ENCODE peak calls at places on chromosome 20, in six cellular contexts. M is fibroblast of mammary gland, J is T-helper 1 cell, O is posterior vena cava, H is hippocampal formation, X is Right ventricle myocardium superior. U is an unnamed sample.

GRCh38 chr20:46142124-46142523 is 24.0 kb downstream of the CD40 start:
- DNase-seq in M (no peak), J (no peak), O (no peak), H (no peak), X (no peak), U (no peak)

GRCh38 chr20:37986873-37987601 is 46.2 kb downstream of the TTI1 start:
- DNase-seq in M (peak; percentile 25), J (no peak), O (no peak), H (peak; percentile 35), X (peak; percentile 86), U (no peak)

GRCh38 chr20:61749406-61750075 is 316.1 kb downstream of the TAF4 start:
- DNase-seq in M (no peak), J (no peak), O (peak; percentile 58), H (no peak), X (no peak), U (no peak)

GRCh38 chr20:41330343-41330720 is 10.3 kb upstream of the LPIN3 start:
- DNase-seq in M (no peak), J (no peak), O (no peak), H (no peak), X (no peak), U (no peak)

GRCh38 chr20:63957690-63958441 is 1.6 kb upstream of the UCKL1 start:
- DNase-seq in M (peak; percentile 65), J (no peak), O (no peak), H (no peak), X (peak; percentile 48), U (no peak)

GRCh38 chr20:32484221-32485125 is 100.7 kb downstream of the NOL4L start:
- DNase-seq in M (no peak), J (peak; percentile 31), O (peak; percentile 85), H (no peak), X (peak; percentile 66), U (peak; percentile 21)

GRCh38 chr20:9281770-9282169 is 212.9 kb downstream of the PLCB4 start:
- DNase-seq in M (no peak), J (no peak), O (no peak), H (no peak), X (no peak), U (no peak)

GRCh38 chr20:45047581-45048119 is 53.3 kb downstream of the KCNS1 start:
- DNase-seq in M (no peak), J (no peak), O (no peak), H (no peak), X (no peak), U (no peak)

GRCh38 chr20:36493801-36494114 is 47.6 kb upstream of the MYL9 start:
- DNase-seq in M (peak; percentile 92), J (no peak), O (peak; percentile 92), H (no peak), X (peak; percentile 85), U (no peak)

GRCh38 chr20:43507150-43508080 is at the start of gene L3MBTL1:
- DNase-seq in M (peak; percentile 23), J (no peak), O (no peak), H (no peak), X (peak; percentile 70), U (no peak)

GRCh38 chr20:47330933-47331708 is 25.4 kb downstream of the ZMYND8 start:
- DNase-seq in M (peak; percentile 97), J (no peak), O (no peak), H (no peak), X (no peak), U (no peak)

GRCh38 chr20:19260412-19261090 is 48.1 kb downstream of the SLC24A3 start:
- DNase-seq in M (peak; percentile 50), J (no peak), O (no peak), H (no peak), X (no peak), U (no peak)

GRCh38 chr20:15564981-15565380 is 1008.3 kb downstream of the KIF16B start:
- DNase-seq in M (no peak), J (no peak), O (no peak), H (no peak), X (no peak), U (no peak)

GRCh38 chr20:51862796-51863195 is 60.5 kb upstream of the SALL4 start:
- DNase-seq in M (no peak), J (no peak), O (no peak), H (no peak), X (no peak), U (no peak)

GRCh38 chr20:24465730-24466129 is 3.7 kb upstream of the SYNDIG1 start:
- DNase-seq in M (peak; percentile 28), J (no peak), O (peak; percentile 84), H (peak; percentile 68), X (peak; percentile 61), U (no peak)

GRCh38 chr20:49603209-49603627 is 35.3 kb upstream of the PTGIS start:
- DNase-seq in M (peak; percentile 56), J (no peak), O (no peak), H (no peak), X (no peak), U (no peak)

GRCh38 chr20:47328841-47329448 is 27.6 kb downstream of the ZMYND8 start:
- DNase-seq in M (no peak), J (no peak), O (no peak), H (no peak), X (no peak), U (no peak)

GRCh38 chr20:36778831-36779655 is 5.5 kb upstream of the DSN1 start:
- DNase-seq in M (no peak), J (no peak), O (peak; percentile 77), H (no peak), X (no peak), U (no peak)

GRCh38 chr20:2521369-2522305 is 12.9 kb upstream of the ZNF343 start:
- DNase-seq in M (peak; percentile 49), J (no peak), O (peak; percentile 78), H (peak; percentile 13), X (peak; percentile 48), U (peak; percentile 27)

GRCh38 chr20:20410678-20411077 is 42.8 kb downstream of the INSM1 start:
- DNase-seq in M (no peak), J (no peak), O (no peak), H (peak; percentile 18), X (peak; percentile 74), U (no peak)

GRCh38 chr20:36606171-36607116 is 865 bp downstream of the RAB5IF start:
- DNase-seq in M (peak; percentile 22), J (no peak), O (no peak), H (no peak), X (no peak), U (no peak)

GRCh38 chr20:45812157-45813005 is at the start of gene UBE2C:
- DNase-seq in M (peak; percentile 100), J (peak; percentile 88), O (peak; percentile 99), H (peak; percentile 97), X (peak; percentile 98), U (peak; percentile 84)

GRCh38 chr20:37742121-37742520 is 48.3 kb downstream of the CTNNBL1 start:
- DNase-seq in M (no peak), J (no peak), O (no peak), H (no peak), X (no peak), U (no peak)

GRCh38 chr20:30811896-30812671 is 445.4 kb upstream of the DEFB115 start:
- DNase-seq in M (peak; percentile 24), J (no peak), O (peak; percentile 88), H (peak; percentile 18), X (peak; percentile 64), U (no peak)

GRCh38 chr20:62666736-62667529 is 24.6 kb downstream of the SLCO4A1 start:
- DNase-seq in M (no peak), J (no peak), O (no peak), H (peak; percentile 31), X (peak; percentile 70), U (no peak)

GRCh38 chr20:51541189-51542032 is 1.1 kb downstream of the NFATC2 start:
- DNase-seq in M (peak; percentile 31), J (peak; percentile 79), O (peak; percentile 93), H (peak; percentile 56), X (peak; percentile 84), U (peak; percentile 64)

U was measured in T-helper 17 cell.